ENCODE peak calls at places on chromosomes 7 and 10, in four cellular contexts. One of them, this sample, is unnamed.

GRCh38 chr10:79386637-79387465 is 39.6 kb downstream of the PPIF start:
- DNase-seq in mammary epithelial cell: no peak
- DNase-seq in natural killer cell: peak
- DNase-seq in nephron progenitor cell: no peak
- DNase-seq in this sample: peak

GRCh38 chr7:69941077-69941476 is 342.8 kb downstream of the AUTS2 start:
- DNase-seq in mammary epithelial cell: no peak
- DNase-seq in natural killer cell: no peak
- DNase-seq in nephron progenitor cell: no peak
- DNase-seq in this sample: no peak

GRCh38 chr10:124004372-124004928 is 88.9 kb downstream of the CHST15 start:
- DNase-seq in mammary epithelial cell: no peak
- DNase-seq in natural killer cell: no peak
- DNase-seq in nephron progenitor cell: no peak
- DNase-seq in this sample: peak

GRCh38 chr7:84532196-84532595 is 337.6 kb upstream of the SEMA3A start:
- DNase-seq in mammary epithelial cell: no peak
- DNase-seq in natural killer cell: no peak
- DNase-seq in nephron progenitor cell: no peak
- DNase-seq in this sample: no peak

GRCh38 chr10:124005991-124006392 is 87.4 kb downstream of the CHST15 start:
- DNase-seq in mammary epithelial cell: no peak
- DNase-seq in natural killer cell: no peak
- DNase-seq in nephron progenitor cell: peak
- DNase-seq in this sample: peak

GRCh38 chr7:103702454-103702853 is 256.4 kb upstream of the SLC26A5 start:
- DNase-seq in mammary epithelial cell: no peak
- DNase-seq in natural killer cell: no peak
- DNase-seq in nephron progenitor cell: no peak
- DNase-seq in this sample: no peak

GRCh38 chr7:127251458-127252379 is 1.0 kb downstream of the GRM8 start:
- DNase-seq in mammary epithelial cell: peak
- DNase-seq in natural killer cell: no peak
- DNase-seq in nephron progenitor cell: peak
- DNase-seq in this sample: no peak

GRCh38 chr10:132891994-132892393 is 50.4 kb downstream of the CFAP46 start:
- DNase-seq in mammary epithelial cell: no peak
- DNase-seq in natural killer cell: no peak
- DNase-seq in nephron progenitor cell: no peak
- DNase-seq in this sample: no peak

GRCh38 chr10:78977761-78978305 is 90.9 kb upstream of the ZMIZ1 start:
- DNase-seq in mammary epithelial cell: peak
- DNase-seq in natural killer cell: no peak
- DNase-seq in nephron progenitor cell: no peak
- DNase-seq in this sample: peak

GRCh38 chr7:130201796-130202195 is 3.4 kb downstream of the TMEM209 start:
- DNase-seq in mammary epithelial cell: no peak
- DNase-seq in natural killer cell: no peak
- DNase-seq in nephron progenitor cell: no peak
- DNase-seq in this sample: no peak

DNA sequence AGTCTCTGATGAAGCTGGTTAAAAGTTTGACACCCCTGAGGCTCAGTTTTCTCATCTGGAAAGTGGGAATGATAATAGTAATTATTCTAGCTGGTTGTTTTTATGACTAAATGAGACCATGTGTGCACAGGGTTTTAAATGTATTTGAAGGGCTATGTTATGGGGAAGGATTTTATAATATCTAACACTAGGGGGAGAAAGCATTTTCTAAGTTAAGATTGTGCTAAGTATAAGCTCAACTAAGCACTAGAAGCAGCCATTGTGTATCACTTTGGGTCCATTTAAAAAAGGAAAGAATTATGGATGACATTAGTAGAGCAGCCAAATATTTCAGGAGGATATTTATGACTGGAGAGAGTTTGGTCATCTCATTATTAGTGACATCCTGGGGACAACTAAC is 49.5 kb upstream of the CREB5 start:
- DNase-seq in mammary epithelial cell: no peak
- DNase-seq in natural killer cell: no peak
- DNase-seq in nephron progenitor cell: no peak
- DNase-seq in this sample: no peak
- TF ChIP-seq CTCF in mammary epithelial cell: peak
- TF ChIP-seq CTCF in natural killer cell: no peak
- TF ChIP-seq CTCF in nephron progenitor cell: no peak
- TF ChIP-seq CTCF in this sample: peak

DNA sequence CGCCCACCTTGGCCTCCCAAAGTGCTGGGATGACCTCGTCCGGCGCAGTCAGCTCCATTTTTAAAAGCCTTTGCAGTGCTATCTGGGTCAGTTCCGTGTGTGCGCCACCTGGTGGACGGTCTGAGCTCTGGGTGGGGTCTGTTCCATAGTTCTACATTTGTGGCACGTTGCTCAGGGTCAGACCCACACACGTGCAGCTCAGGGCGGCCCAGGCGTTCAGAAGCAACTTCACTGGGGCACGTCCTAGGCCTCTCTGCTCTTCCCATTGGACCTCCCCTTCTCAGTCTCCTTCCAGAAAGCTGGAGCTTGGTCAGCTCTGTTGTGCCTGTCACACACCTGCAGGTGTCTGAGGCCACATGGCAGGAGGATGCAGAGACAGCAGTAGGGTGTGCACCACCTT is 137.9 kb downstream of the DNAJB6 start:
- DNase-seq in mammary epithelial cell: no peak
- DNase-seq in natural killer cell: no peak
- DNase-seq in nephron progenitor cell: peak
- DNase-seq in this sample: no peak
- TF ChIP-seq CTCF in mammary epithelial cell: no peak
- TF ChIP-seq CTCF in natural killer cell: no peak
- TF ChIP-seq CTCF in nephron progenitor cell: peak
- TF ChIP-seq CTCF in this sample: no peak

DNA sequence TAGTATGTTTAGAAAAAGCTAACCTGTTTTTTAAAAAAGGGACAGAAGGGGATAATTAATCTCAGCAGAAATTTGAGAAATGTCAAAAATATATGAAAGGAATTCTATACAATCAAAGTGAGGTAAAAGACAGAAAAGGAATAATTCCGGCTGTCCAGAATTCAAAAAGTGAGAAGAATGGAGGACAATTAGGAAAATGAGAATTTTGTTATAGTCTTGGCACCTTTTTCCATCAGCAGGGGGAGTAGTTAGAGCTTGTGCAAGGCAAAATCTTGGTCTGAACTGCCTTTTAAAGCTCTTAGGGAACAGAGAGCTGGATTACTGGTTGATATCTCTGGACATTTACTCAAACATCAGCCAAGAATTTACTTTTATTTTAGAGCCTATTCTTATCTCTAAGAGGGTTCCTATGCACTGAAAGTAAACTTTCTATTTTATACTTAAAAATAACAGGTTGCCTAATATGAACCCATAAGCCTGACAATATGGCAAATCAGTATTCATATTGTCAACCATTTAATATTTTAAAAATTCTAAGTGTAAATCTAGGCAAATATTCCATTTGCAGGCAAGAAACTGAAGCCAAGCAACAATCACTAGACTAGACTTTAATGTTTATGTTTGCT is 185.6 kb downstream of the ANK3 start:
- DNase-seq in mammary epithelial cell: peak
- DNase-seq in natural killer cell: no peak
- DNase-seq in nephron progenitor cell: no peak
- DNase-seq in this sample: no peak
- TF ChIP-seq CTCF in mammary epithelial cell: peak
- TF ChIP-seq CTCF in natural killer cell: peak
- TF ChIP-seq CTCF in nephron progenitor cell: peak
- TF ChIP-seq CTCF in this sample: peak

DNA sequence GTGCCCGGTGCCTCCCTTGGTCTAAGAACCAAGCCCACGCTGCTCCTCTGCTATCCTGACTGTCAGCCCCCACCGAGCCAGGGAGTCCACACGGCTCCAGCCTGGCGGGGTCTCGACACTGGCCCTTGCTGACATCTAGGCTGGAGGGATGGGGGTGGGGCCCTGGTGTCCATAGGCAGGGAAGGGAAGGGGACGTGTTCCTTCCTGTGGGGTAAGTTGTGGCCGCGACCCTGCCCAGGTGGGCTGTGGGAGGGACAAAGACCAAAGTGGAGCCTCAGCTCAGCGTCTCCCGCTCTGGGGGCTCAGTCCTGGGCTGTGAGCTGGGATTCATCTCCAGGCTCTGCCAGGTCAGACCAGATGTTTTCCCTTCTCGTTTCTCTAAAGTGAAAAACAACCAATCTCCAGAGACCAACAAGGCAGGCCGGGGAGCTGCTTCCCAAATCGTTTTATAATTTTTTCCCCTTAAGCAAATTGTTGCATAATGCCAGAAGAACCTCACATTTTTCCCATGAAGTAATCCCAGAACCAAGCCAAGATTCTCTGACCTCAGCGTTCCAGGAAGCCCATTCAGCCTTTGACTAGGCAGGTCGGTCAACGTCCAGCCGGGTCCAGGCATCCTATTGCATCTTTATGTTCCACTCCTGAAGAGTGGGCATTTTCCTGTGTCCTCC is 101.2 kb downstream of the RGS10 start:
- DNase-seq in mammary epithelial cell: peak
- DNase-seq in natural killer cell: no peak
- DNase-seq in nephron progenitor cell: no peak
- DNase-seq in this sample: no peak
- TF ChIP-seq CTCF in mammary epithelial cell: no peak
- TF ChIP-seq CTCF in natural killer cell: no peak
- TF ChIP-seq CTCF in nephron progenitor cell: no peak
- TF ChIP-seq CTCF in this sample: no peak

DNA sequence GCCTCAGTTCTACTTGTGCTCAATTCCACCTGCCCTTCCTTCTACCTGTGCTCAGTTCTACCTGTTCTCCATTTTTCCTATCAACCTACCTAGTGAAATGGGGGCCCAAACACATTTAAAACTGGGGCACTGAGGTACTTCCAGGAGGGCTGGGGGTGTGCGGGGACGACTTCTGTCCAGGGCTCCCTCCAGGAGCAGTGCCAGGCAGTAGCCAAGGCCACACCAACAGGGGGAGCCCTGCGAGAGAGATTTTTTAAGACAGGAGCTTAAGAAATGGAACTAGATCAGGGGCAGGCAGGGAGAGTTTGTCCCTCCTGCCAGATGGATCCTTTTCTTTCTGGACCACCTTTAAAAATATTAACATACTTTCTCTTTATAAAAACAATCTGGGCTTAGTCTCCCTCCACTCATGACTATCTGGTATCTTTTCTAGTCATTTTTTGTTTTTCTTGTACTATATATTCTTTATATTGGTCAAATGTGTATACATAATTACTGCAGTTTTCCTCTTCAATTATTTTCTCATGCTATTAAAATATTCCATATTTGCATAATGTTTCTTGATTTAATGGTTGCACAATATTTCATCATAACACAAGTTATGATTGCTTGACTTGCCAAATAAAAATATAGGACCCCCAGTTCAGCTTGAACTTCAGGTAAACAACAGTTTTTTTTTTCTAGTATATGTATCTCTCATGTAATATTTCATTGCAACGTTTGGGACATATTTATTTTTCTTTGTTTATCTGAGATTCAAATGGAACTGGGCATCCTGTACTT is 47.3 kb upstream of the INSYN2A start:
- DNase-seq in mammary epithelial cell: peak
- DNase-seq in natural killer cell: peak
- DNase-seq in nephron progenitor cell: peak
- DNase-seq in this sample: no peak
- TF ChIP-seq CTCF in mammary epithelial cell: peak
- TF ChIP-seq CTCF in natural killer cell: peak
- TF ChIP-seq CTCF in nephron progenitor cell: peak
- TF ChIP-seq CTCF in this sample: peak

GRCh38 chr7:93097388-93097787 is 20.4 kb downstream of the SAMD9 start:
- DNase-seq in mammary epithelial cell: no peak
- DNase-seq in natural killer cell: no peak
- DNase-seq in nephron progenitor cell: no peak
- DNase-seq in this sample: no peak

DNA sequence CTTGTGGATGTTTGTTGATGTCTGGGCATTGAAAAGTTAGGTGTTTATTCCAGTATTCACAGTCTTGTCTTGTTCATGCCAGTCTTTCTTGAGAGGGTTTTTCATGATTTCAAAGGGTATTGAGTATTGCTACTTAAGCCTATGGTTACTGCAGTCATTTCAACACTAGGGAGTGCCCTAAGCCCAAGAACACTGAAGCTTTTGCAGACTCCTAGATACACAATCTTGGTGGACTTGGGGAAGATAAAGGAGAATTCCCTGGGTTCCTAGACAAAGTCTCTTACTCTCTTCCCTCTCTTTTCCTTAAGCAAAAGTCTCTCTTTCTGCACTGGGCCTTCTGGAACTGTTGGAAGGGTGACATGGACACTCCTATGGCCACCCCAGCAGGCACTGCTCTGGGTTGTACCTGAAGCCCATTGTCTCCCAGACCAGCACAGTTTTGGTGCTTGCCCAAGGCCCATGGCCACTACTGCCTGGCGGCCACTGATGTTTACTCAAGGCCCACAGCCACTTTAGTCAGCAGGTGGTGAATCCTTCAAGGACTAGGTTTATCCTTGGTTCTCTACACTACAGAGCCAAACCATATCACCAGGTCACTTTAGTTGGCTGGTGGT is 24.9 kb downstream of the SAMD9 start:
- DNase-seq in mammary epithelial cell: peak
- DNase-seq in natural killer cell: no peak
- DNase-seq in nephron progenitor cell: no peak
- DNase-seq in this sample: no peak
- TF ChIP-seq CTCF in mammary epithelial cell: peak
- TF ChIP-seq CTCF in natural killer cell: no peak
- TF ChIP-seq CTCF in nephron progenitor cell: no peak
- TF ChIP-seq CTCF in this sample: peak

DNA sequence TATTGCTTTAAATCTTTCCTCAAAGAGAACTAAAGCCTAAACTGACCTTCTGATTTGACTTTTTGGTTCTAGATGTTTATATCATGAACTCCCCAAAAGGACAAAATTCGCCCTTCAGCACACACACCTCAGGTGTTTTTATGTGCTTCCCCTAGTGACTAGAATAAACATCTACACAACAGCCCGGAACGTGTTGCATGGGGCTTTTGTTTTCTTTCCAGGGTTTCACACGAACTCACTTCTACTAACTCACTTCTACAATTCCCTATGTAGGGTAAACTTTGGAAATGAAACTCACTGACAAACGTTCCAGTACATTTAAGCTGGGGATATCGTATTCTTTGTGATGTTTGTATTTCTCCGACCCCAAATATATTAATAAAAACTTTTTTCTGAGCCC is 1.4 kb downstream of the TRA2A start:
- DNase-seq in mammary epithelial cell: peak
- DNase-seq in natural killer cell: no peak
- DNase-seq in nephron progenitor cell: no peak
- DNase-seq in this sample: no peak
- TF ChIP-seq CTCF in mammary epithelial cell: peak
- TF ChIP-seq CTCF in natural killer cell: no peak
- TF ChIP-seq CTCF in nephron progenitor cell: no peak
- TF ChIP-seq CTCF in this sample: no peak